ENCODE peak calls at places on chromosomes 5 and 9, in five cellular contexts. B is retina; V is endothelial cell; Q is activated CD8-positive, alpha-beta memory T cell treated with anti-CD3 and anti-CD28 coated beads, Interleukin-2, amount 50 U/mL, for 48 hours; D is GM23248. P is an unnamed sample.

GRCh38 chr5:20572560-20572959 is 584.6 kb upstream of the CDH18 start:
- DNase-seq in B (peak), V (no peak), Q (no peak), D (peak), P (no peak)

GRCh38 chr9:122389799-122390481 is 19.1 kb downstream of the PTGS1 start:
- DNase-seq in B (no peak), V (peak), Q (no peak), D (no peak), P (no peak)

GRCh38 chr5:83036991-83037390 is 40.2 kb downstream of the TMEM167A start:
- DNase-seq in B (peak), V (no peak), Q (no peak), D (no peak), P (no peak)

GRCh38 chr9:115161431-115161830 is 43.5 kb upstream of the TNC start:
- DNase-seq in B (no peak), V (no peak), Q (no peak), D (no peak), P (no peak)

GRCh38 chr5:3102531-3102930 is 351.1 kb upstream of the IRX2 start:
- DNase-seq in B (no peak), V (no peak), Q (no peak), D (no peak), P (no peak)

GRCh38 chr5:124079062-124079461 is 567.1 kb downstream of the CSNK1G3 start:
- DNase-seq in B (no peak), V (no peak), Q (no peak), D (no peak), P (no peak)

GRCh38 chr5:35180046-35180445 is 50.2 kb downstream of the PRLR start:
- DNase-seq in B (peak), V (no peak), Q (no peak), D (no peak), P (no peak)

GRCh38 chr9:7146582-7146981 is 388.8 kb downstream of the KDM4C start:
- DNase-seq in B (no peak), V (no peak), Q (no peak), D (no peak), P (no peak)

GRCh38 chr5:177447066-177447610 is 524 bp downstream of the PRR7 start:
- DNase-seq in B (peak), V (peak), Q (peak), D (peak), P (no peak)

GRCh38 chr9:76153372-76153771 is 240.9 kb downstream of the RFK start:
- DNase-seq in B (no peak), V (no peak), Q (no peak), D (no peak), P (no peak)

GRCh38 chr9:65459756-65460320 is 174.8 kb upstream of the FOXD4L5 start:
- DNase-seq in B (no peak), V (no peak), Q (no peak), D (no peak), P (no peak)

GRCh38 chr9:129656795-129657390 is 8.6 kb upstream of the PRRX2 start:
- DNase-seq in B (no peak), V (no peak), Q (no peak), D (peak), P (no peak)

GRCh38 chr9:79858509-79858908 is 286.7 kb downstream of the TLE4 start:
- DNase-seq in B (no peak), V (no peak), Q (no peak), D (peak), P (no peak)

GRCh38 chr5:82222597-82223574 is 55.3 kb downstream of the RPS23 start:
- DNase-seq in B (no peak), V (no peak), Q (no peak), D (peak), P (no peak)

GRCh38 chr5:127833999-127834953 is 131.1 kb downstream of the CCDC192 start:
- DNase-seq in B (peak), V (no peak), Q (no peak), D (peak), P (no peak)

GRCh38 chr5:148682283-148683026 is 28.1 kb upstream of the HTR4 start:
- DNase-seq in B (no peak), V (no peak), Q (no peak), D (no peak), P (no peak)

GRCh38 chr9:107749787-107750444 is 260.3 kb upstream of the KLF4 start:
- DNase-seq in B (no peak), V (no peak), Q (no peak), D (peak), P (no peak)

GRCh38 chr5:89292461-89292860 is 409.5 kb upstream of the MEF2C start:
- DNase-seq in B (no peak), V (no peak), Q (no peak), D (no peak), P (no peak)

GRCh38 chr5:172078726-172079345 is 72.4 kb upstream of the FBXW11 start:
- DNase-seq in B (no peak), V (no peak), Q (no peak), D (no peak), P (no peak)

GRCh38 chr9:110952018-110952864 is 86.0 kb downstream of the LPAR1 start:
- DNase-seq in B (no peak), V (no peak), Q (no peak), D (peak), P (no peak)

GRCh38 chr9:114501786-114502682 is 3.2 kb downstream of the WHRN start:
- DNase-seq in B (peak), V (no peak), Q (no peak), D (peak), P (no peak)

GRCh38 chr5:6596388-6596787 is 36.5 kb downstream of the NSUN2 start:
- DNase-seq in B (no peak), V (no peak), Q (no peak), D (no peak), P (no peak)

GRCh38 chr5:159444441-159445082 is 114.3 kb upstream of the IL12B start:
- DNase-seq in B (peak), V (no peak), Q (no peak), D (peak), P (no peak)

GRCh38 chr9:27365977-27366376 is 69.0 kb upstream of the EQTN start:
- DNase-seq in B (no peak), V (no peak), Q (peak), D (no peak), P (no peak)

GRCh38 chr5:7779019-7779662 is 71.8 kb downstream of the CFAP90 start:
- DNase-seq in B (no peak), V (no peak), Q (no peak), D (no peak), P (no peak)

GRCh38 chr5:81242906-81243436 is 9.8 kb downstream of the CKMT2 start:
- DNase-seq in B (no peak), V (no peak), Q (no peak), D (no peak), P (no peak)

GRCh38 chr5:142253938-142254895 is 70.6 kb downstream of the SPRY4 start:
- DNase-seq in B (no peak), V (no peak), Q (no peak), D (peak), P (no peak)

GRCh38 chr9:77498891-77499290 is 149.2 kb downstream of the GNA14 start:
- DNase-seq in B (no peak), V (no peak), Q (no peak), D (no peak), P (no peak)

GRCh38 chr9:116859763-116860162 is 172.7 kb downstream of the TRIM32 start:
- DNase-seq in B (no peak), V (no peak), Q (no peak), D (no peak), P (no peak)

GRCh38 chr5:93415819-93416218 is 165.2 kb downstream of the NR2F1-AS1 start:
- DNase-seq in B (no peak), V (no peak), Q (no peak), D (no peak), P (no peak)

GRCh38 chr9:128626181-128626580 is 30.5 kb downstream of the DYNC2I2 start:
- DNase-seq in B (no peak), V (no peak), Q (no peak), D (no peak), P (no peak)

GRCh38 chr9:15915711-15916110 is 362.9 kb downstream of the CCDC171 start:
- DNase-seq in B (no peak), V (no peak), Q (no peak), D (peak), P (no peak)

GRCh38 chr5:157252741-157253465 is 13.0 kb upstream of the CYFIP2 start:
- DNase-seq in B (peak), V (no peak), Q (peak), D (peak), P (peak)

GRCh38 chr5:103414598-103414997 is 148.0 kb downstream of the NUDT12 start:
- DNase-seq in B (no peak), V (no peak), Q (no peak), D (no peak), P (no peak)

GRCh38 chr9:125484632-125485282 is 222.3 kb downstream of the MAPKAP1 start:
- DNase-seq in B (no peak), V (no peak), Q (no peak), D (peak), P (no peak)

GRCh38 chr5:138748630-138749081 is 4.6 kb upstream of the CTNNA1 start:
- DNase-seq in B (no peak), V (no peak), Q (no peak), D (peak), P (no peak)

GRCh38 chr9:13181652-13182051 is 97.8 kb downstream of the MPDZ start:
- DNase-seq in B (no peak), V (no peak), Q (no peak), D (peak), P (no peak)